ENCODE peak calls at places on chromosomes 6 and 20, in four cellular contexts. L is GDM1; Y is stimulated activated CD4-positive, alpha-beta T cell treated with anti-CD3 and anti-CD28 coated beads, TNF-alpha, amount 100 ng/mL, for 24 hours; C is HS-5. Q is an unnamed sample.
A peak's percentile ranks its signal among the peaks of the same experiment; 100 is the strongest.

GRCh38 chr6:68279793-68280557 is 355.1 kb upstream of the ADGRB3 start:
- DNase-seq in L (no peak), Y (no peak), C (peak; percentile 13), Q (no peak)

GRCh38 chr6:12331474-12331873 is 41.3 kb downstream of the EDN1 start:
- DNase-seq in L (no peak), Y (no peak), C (no peak), Q (no peak)

GRCh38 chr20:43669332-43669731 is 2.4 kb downstream of the MYBL2 start:
- DNase-seq in L (no peak), Y (no peak), C (peak; percentile 52), Q (no peak)

GRCh38 chr6:2938632-2939083 is 32.7 kb downstream of the SERPINB6 start:
- DNase-seq in L (no peak), Y (no peak), C (no peak), Q (no peak)

GRCh38 chr20:23658336-23658735 is 20.6 kb upstream of the CST3 start:
- DNase-seq in L (no peak), Y (no peak), C (no peak), Q (no peak)

GRCh38 chr20:32574296-32575226 is 10.6 kb downstream of the NOL4L start:
- DNase-seq in L (peak; percentile 71), Y (no peak), C (no peak), Q (no peak)

GRCh38 chr20:7090001-7090400 is 322.5 kb downstream of the BMP2 start:
- DNase-seq in L (no peak), Y (no peak), C (no peak), Q (no peak)

GRCh38 chr6:79874531-79875132 is 72.7 kb downstream of the ELOVL4 start:
- DNase-seq in L (no peak), Y (no peak), C (no peak), Q (no peak)

GRCh38 chr6:110075406-110075805 is 97.3 kb downstream of the GPR6 start:
- DNase-seq in L (no peak), Y (no peak), C (peak; percentile 44), Q (no peak)

GRCh38 chr6:36956111-36956820 is 1.7 kb downstream of the PI16 start:
- DNase-seq in L (no peak), Y (no peak), C (no peak), Q (no peak)

GRCh38 chr6:36127462-36128016 is 2.8 kb upstream of the MAPK13 start:
- DNase-seq in L (no peak), Y (no peak), C (peak; percentile 81), Q (no peak)

GRCh38 chr6:90179190-90180169 is 117.2 kb downstream of the BACH2 start:
- DNase-seq in L (no peak), Y (no peak), C (no peak), Q (peak; percentile 24)

GRCh38 chr6:16179063-16179462 is 50.2 kb downstream of the MYLIP start:
- DNase-seq in L (no peak), Y (no peak), C (no peak), Q (no peak)

GRCh38 chr6:157659536-157660271 is 163.3 kb upstream of the SNX9 start:
- DNase-seq in L (no peak), Y (no peak), C (no peak), Q (no peak)

Q was measured in MM.1S.